ENCODE peak calls at places on chromosomes 3 and 15, in seven cellular contexts. One of them, this sample, is unnamed. For H3K36me3, the result is how much of the 10 kb centered on the place peaks cover.

GRCh38 chr3:138833908-138834358 is 795 bp downstream of the PIK3CB start:
- DNase-seq in aorta: no peak
- DNase-seq in Peyer's patch: no peak
- DNase-seq in osteoblast: peak
- DNase-seq in tibial nerve: peak
- DNase-seq in mammary epithelial cell: peak
- DNase-seq in neuronal stem cell: no peak
- DNase-seq in this sample: peak

GRCh38 chr15:39543651-39544050 is 37.2 kb upstream of the THBS1 start:
- DNase-seq in aorta: no peak
- DNase-seq in tibial nerve: no peak
- DNase-seq in osteoblast: no peak
- DNase-seq in neuronal stem cell: no peak
- DNase-seq in mammary epithelial cell: no peak
- DNase-seq in Peyer's patch: no peak
- DNase-seq in this sample: no peak

GRCh38 chr15:82414536-82415191 is 15.0 kb upstream of the GOLGA6L9 start:
- DNase-seq in neuronal stem cell: no peak
- DNase-seq in Peyer's patch: no peak
- DNase-seq in aorta: no peak
- DNase-seq in tibial nerve: no peak
- DNase-seq in mammary epithelial cell: no peak
- DNase-seq in osteoblast: no peak
- DNase-seq in this sample: no peak

GRCh38 chr3:133271491-133271890 is 128.4 kb upstream of the BFSP2 start:
- DNase-seq in aorta: no peak
- DNase-seq in tibial nerve: no peak
- DNase-seq in osteoblast: no peak
- DNase-seq in Peyer's patch: no peak
- DNase-seq in neuronal stem cell: no peak
- DNase-seq in mammary epithelial cell: no peak
- DNase-seq in this sample: no peak

GRCh38 chr15:60326824-60327654 is 70.7 kb downstream of the ANXA2 start:
- DNase-seq in Peyer's patch: no peak
- DNase-seq in mammary epithelial cell: peak
- DNase-seq in tibial nerve: peak
- DNase-seq in osteoblast: no peak
- DNase-seq in neuronal stem cell: peak
- DNase-seq in aorta: no peak
- DNase-seq in this sample: peak

GRCh38 chr3:180267202-180267843 is 230.6 kb upstream of the PEX5L start:
- DNase-seq in osteoblast: no peak
- DNase-seq in Peyer's patch: no peak
- DNase-seq in aorta: no peak
- DNase-seq in tibial nerve: no peak
- DNase-seq in mammary epithelial cell: peak
- DNase-seq in neuronal stem cell: no peak
- DNase-seq in this sample: peak

GRCh38 chr3:53885239-53885638 is 3.3 kb upstream of the ACTR8 start:
- DNase-seq in aorta: no peak
- DNase-seq in osteoblast: no peak
- DNase-seq in tibial nerve: no peak
- DNase-seq in Peyer's patch: no peak
- DNase-seq in neuronal stem cell: no peak
- DNase-seq in mammary epithelial cell: peak
- DNase-seq in this sample: no peak

GRCh38 chr15:78004919-78005634 is 72.4 kb downstream of the TBC1D2B start:
- DNase-seq in osteoblast: peak
- DNase-seq in tibial nerve: peak
- DNase-seq in neuronal stem cell: no peak
- DNase-seq in mammary epithelial cell: peak
- DNase-seq in Peyer's patch: peak
- DNase-seq in aorta: peak
- DNase-seq in this sample: no peak

GRCh38 chr3:99633887-99634558 is 4.4 kb upstream of the COL8A1 start:
- DNase-seq in neuronal stem cell: no peak
- DNase-seq in mammary epithelial cell: no peak
- DNase-seq in aorta: no peak
- DNase-seq in tibial nerve: no peak
- DNase-seq in osteoblast: no peak
- DNase-seq in Peyer's patch: no peak
- DNase-seq in this sample: no peak

GRCh38 chr3:15023719-15024118 is 41.4 kb downstream of the MRPS25 start:
- DNase-seq in aorta: no peak
- DNase-seq in tibial nerve: no peak
- DNase-seq in neuronal stem cell: no peak
- DNase-seq in mammary epithelial cell: no peak
- DNase-seq in Peyer's patch: no peak
- DNase-seq in osteoblast: no peak
- DNase-seq in this sample: no peak
- H3K36me3 ChIP-seq in aorta: under half
- H3K36me3 ChIP-seq in tibial nerve: half or more
- H3K36me3 ChIP-seq in neuronal stem cell: half or more
- H3K36me3 ChIP-seq in mammary epithelial cell: under half
- H3K36me3 ChIP-seq in Peyer's patch: half or more
- H3K36me3 ChIP-seq in osteoblast: half or more
- H3K36me3 ChIP-seq in this sample: under half

DNA sequence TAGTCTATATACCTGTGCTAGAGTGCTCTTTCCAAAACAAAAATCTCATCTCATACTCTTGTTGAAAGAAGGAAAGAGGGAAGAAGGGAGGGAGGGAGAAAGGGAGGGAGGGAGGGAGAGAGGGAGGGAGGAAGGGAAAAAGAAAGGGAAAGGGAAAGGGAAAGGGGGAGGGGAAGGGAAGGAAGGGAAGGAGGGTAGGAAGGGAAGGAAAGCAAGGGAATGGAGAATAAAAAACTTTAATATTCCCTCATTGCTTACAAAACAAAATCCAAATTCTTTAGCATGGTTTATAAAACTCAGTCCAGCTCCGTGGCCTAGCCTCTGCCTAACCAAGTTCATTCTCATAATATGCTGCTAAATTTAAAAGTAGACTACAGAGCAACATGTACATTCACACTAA is 104.5 kb downstream of the ERC2 start:
- DNase-seq in Peyer's patch: no peak
- DNase-seq in aorta: no peak
- DNase-seq in mammary epithelial cell: no peak
- DNase-seq in osteoblast: no peak
- DNase-seq in tibial nerve: no peak
- DNase-seq in neuronal stem cell: no peak
- DNase-seq in this sample: no peak
- H3K27ac ChIP-seq in Peyer's patch: no peak
- H3K27ac ChIP-seq in aorta: no peak
- H3K27ac ChIP-seq in mammary epithelial cell: no peak
- H3K27ac ChIP-seq in osteoblast: no peak
- H3K27ac ChIP-seq in tibial nerve: no peak
- H3K27ac ChIP-seq in neuronal stem cell: no peak
- H3K27ac ChIP-seq in this sample: no peak

GRCh38 chr3:55402886-55403605 is 84.1 kb downstream of the WNT5A start:
- DNase-seq in mammary epithelial cell: peak
- DNase-seq in tibial nerve: no peak
- DNase-seq in osteoblast: peak
- DNase-seq in aorta: no peak
- DNase-seq in Peyer's patch: no peak
- DNase-seq in neuronal stem cell: no peak
- DNase-seq in this sample: no peak
- H3K4me3 ChIP-seq in mammary epithelial cell: no peak
- H3K4me3 ChIP-seq in tibial nerve: no peak
- H3K4me3 ChIP-seq in osteoblast: no peak
- H3K4me3 ChIP-seq in aorta: no peak
- H3K4me3 ChIP-seq in Peyer's patch: no peak
- H3K4me3 ChIP-seq in neuronal stem cell: no peak
- H3K4me3 ChIP-seq in this sample: no peak

DNA sequence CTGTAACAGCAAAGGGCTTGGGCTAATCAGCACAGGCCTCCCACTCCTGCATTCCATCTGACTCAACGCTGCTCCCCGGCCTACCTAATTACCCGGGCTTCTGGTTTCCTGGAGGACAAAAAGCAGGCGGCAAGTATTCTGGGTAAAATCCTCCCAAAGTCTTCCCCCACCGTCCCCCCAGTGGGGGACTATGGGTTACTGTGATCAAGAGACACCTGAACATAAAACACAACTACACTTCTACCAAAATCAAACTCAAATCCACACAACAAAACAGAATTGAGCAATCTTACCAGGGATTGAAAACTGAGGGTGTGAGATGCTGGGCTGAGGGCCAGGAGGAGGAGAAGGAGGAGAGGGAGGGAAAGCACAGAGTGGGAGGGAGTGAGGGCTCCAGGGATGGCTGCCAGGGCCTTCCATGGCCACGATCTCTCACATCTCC is 8.9 kb upstream of the NCKIPSD start:
- DNase-seq in Peyer's patch: no peak
- DNase-seq in neuronal stem cell: peak
- DNase-seq in tibial nerve: peak
- DNase-seq in aorta: peak
- DNase-seq in osteoblast: peak
- DNase-seq in mammary epithelial cell: peak
- DNase-seq in this sample: no peak
- H3K36me3 ChIP-seq in Peyer's patch: half or more
- H3K36me3 ChIP-seq in neuronal stem cell: half or more
- H3K36me3 ChIP-seq in tibial nerve: half or more
- H3K36me3 ChIP-seq in aorta: under half
- H3K36me3 ChIP-seq in osteoblast: half or more
- H3K36me3 ChIP-seq in mammary epithelial cell: under half
- H3K36me3 ChIP-seq in this sample: under half

GRCh38 chr15:67479781-67480180 is 41.1 kb upstream of the C15orf61 start:
- DNase-seq in tibial nerve: no peak
- DNase-seq in Peyer's patch: no peak
- DNase-seq in neuronal stem cell: no peak
- DNase-seq in osteoblast: peak
- DNase-seq in aorta: no peak
- DNase-seq in mammary epithelial cell: no peak
- DNase-seq in this sample: no peak
- H3K27ac ChIP-seq in tibial nerve: no peak
- H3K27ac ChIP-seq in Peyer's patch: no peak
- H3K27ac ChIP-seq in neuronal stem cell: no peak
- H3K27ac ChIP-seq in osteoblast: no peak
- H3K27ac ChIP-seq in aorta: no peak
- H3K27ac ChIP-seq in mammary epithelial cell: no peak
- H3K27ac ChIP-seq in this sample: no peak

GRCh38 chr3:64225695-64226499 is 631 bp upstream of the PRICKLE2 start:
- DNase-seq in osteoblast: peak
- DNase-seq in mammary epithelial cell: peak
- DNase-seq in aorta: no peak
- DNase-seq in Peyer's patch: no peak
- DNase-seq in tibial nerve: no peak
- DNase-seq in neuronal stem cell: no peak
- DNase-seq in this sample: no peak

GRCh38 chr3:64222501-64222900 is 2.8 kb downstream of the PRICKLE2 start:
- DNase-seq in aorta: no peak
- DNase-seq in tibial nerve: no peak
- DNase-seq in osteoblast: peak
- DNase-seq in mammary epithelial cell: no peak
- DNase-seq in neuronal stem cell: no peak
- DNase-seq in Peyer's patch: no peak
- DNase-seq in this sample: no peak

GRCh38 chr3:64221564-64222257 is 3.6 kb downstream of the PRICKLE2 start:
- DNase-seq in aorta: no peak
- DNase-seq in mammary epithelial cell: no peak
- DNase-seq in osteoblast: no peak
- DNase-seq in neuronal stem cell: no peak
- DNase-seq in tibial nerve: no peak
- DNase-seq in Peyer's patch: no peak
- DNase-seq in this sample: no peak

GRCh38 chr3:64224826-64225606 is at the start of gene PRICKLE2:
- DNase-seq in tibial nerve: peak
- DNase-seq in Peyer's patch: peak
- DNase-seq in neuronal stem cell: peak
- DNase-seq in aorta: peak
- DNase-seq in mammary epithelial cell: peak
- DNase-seq in osteoblast: peak
- DNase-seq in this sample: peak

GRCh38 chr3:64223809-64224570 is 1.3 kb downstream of the PRICKLE2 start:
- DNase-seq in aorta: no peak
- DNase-seq in osteoblast: peak
- DNase-seq in tibial nerve: no peak
- DNase-seq in mammary epithelial cell: no peak
- DNase-seq in neuronal stem cell: no peak
- DNase-seq in Peyer's patch: no peak
- DNase-seq in this sample: no peak
- H3K4me3 ChIP-seq in aorta: peak
- H3K4me3 ChIP-seq in osteoblast: peak
- H3K4me3 ChIP-seq in tibial nerve: peak
- H3K4me3 ChIP-seq in mammary epithelial cell: no peak
- H3K4me3 ChIP-seq in neuronal stem cell: no peak
- H3K4me3 ChIP-seq in Peyer's patch: no peak
- H3K4me3 ChIP-seq in this sample: no peak

DNA sequence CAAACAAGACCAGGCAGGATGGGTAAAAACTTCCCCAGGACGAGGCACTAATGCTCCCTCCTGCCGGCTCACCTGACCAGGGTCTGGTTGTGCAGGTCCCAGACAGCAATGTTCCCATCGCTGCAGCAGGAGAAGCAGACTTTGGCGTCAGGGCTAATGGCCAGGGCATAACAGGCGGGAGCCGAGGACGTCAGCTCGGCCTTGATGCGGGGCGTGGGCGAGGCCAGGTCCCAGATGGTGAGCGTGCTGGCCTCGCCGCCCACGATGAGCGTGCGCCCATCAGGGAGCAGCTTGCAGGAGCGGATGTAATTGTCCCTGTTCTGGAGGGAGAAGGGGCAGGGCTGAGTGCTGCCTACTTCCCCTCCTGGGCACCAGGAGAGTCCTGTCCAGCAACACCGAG is 43.4 kb downstream of the TLE3 start:
- DNase-seq in tibial nerve: no peak
- DNase-seq in neuronal stem cell: no peak
- DNase-seq in aorta: no peak
- DNase-seq in osteoblast: peak
- DNase-seq in Peyer's patch: no peak
- DNase-seq in mammary epithelial cell: no peak
- DNase-seq in this sample: no peak
- H3K36me3 ChIP-seq in tibial nerve: half or more
- H3K36me3 ChIP-seq in neuronal stem cell: half or more
- H3K36me3 ChIP-seq in aorta: under half
- H3K36me3 ChIP-seq in osteoblast: half or more
- H3K36me3 ChIP-seq in Peyer's patch: half or more
- H3K36me3 ChIP-seq in mammary epithelial cell: under half
- H3K36me3 ChIP-seq in this sample: under half

GRCh38 chr3:62824965-62825592 is 50.1 kb downstream of the CADPS start:
- DNase-seq in tibial nerve: no peak
- DNase-seq in Peyer's patch: no peak
- DNase-seq in mammary epithelial cell: no peak
- DNase-seq in neuronal stem cell: no peak
- DNase-seq in osteoblast: no peak
- DNase-seq in aorta: no peak
- DNase-seq in this sample: no peak

GRCh38 chr3:62827550-62827949 is 47.7 kb downstream of the CADPS start:
- DNase-seq in tibial nerve: no peak
- DNase-seq in Peyer's patch: no peak
- DNase-seq in aorta: no peak
- DNase-seq in neuronal stem cell: no peak
- DNase-seq in mammary epithelial cell: no peak
- DNase-seq in osteoblast: no peak
- DNase-seq in this sample: no peak

GRCh38 chr3:62823461-62824050 is 51.7 kb downstream of the CADPS start:
- DNase-seq in osteoblast: no peak
- DNase-seq in tibial nerve: no peak
- DNase-seq in aorta: no peak
- DNase-seq in neuronal stem cell: no peak
- DNase-seq in Peyer's patch: no peak
- DNase-seq in mammary epithelial cell: no peak
- DNase-seq in this sample: no peak

GRCh38 chr3:62818347-62818746 is 56.9 kb downstream of the CADPS start:
- DNase-seq in Peyer's patch: no peak
- DNase-seq in tibial nerve: no peak
- DNase-seq in aorta: no peak
- DNase-seq in osteoblast: no peak
- DNase-seq in mammary epithelial cell: no peak
- DNase-seq in neuronal stem cell: no peak
- DNase-seq in this sample: no peak

GRCh38 chr3:62822905-62823304 is 52.3 kb downstream of the CADPS start:
- DNase-seq in osteoblast: no peak
- DNase-seq in aorta: no peak
- DNase-seq in Peyer's patch: no peak
- DNase-seq in tibial nerve: no peak
- DNase-seq in mammary epithelial cell: no peak
- DNase-seq in neuronal stem cell: no peak
- DNase-seq in this sample: no peak
- H3K27ac ChIP-seq in osteoblast: no peak
- H3K27ac ChIP-seq in aorta: no peak
- H3K27ac ChIP-seq in Peyer's patch: no peak
- H3K27ac ChIP-seq in tibial nerve: no peak
- H3K27ac ChIP-seq in mammary epithelial cell: no peak
- H3K27ac ChIP-seq in neuronal stem cell: no peak
- H3K27ac ChIP-seq in this sample: no peak

This sample was measured in small intestine.